ENCODE peak calls at places on chromosomes 4 and X, in eight cellular contexts. F, Y, P, R, X, U, V and L are unnamed samples.

GRCh38 chr4:20337261-20337664 is 85.6 kb downstream of the SLIT2 start:
- DNase-seq in F (no peak), Y (no peak), P (no peak), R (no peak), X (no peak), U (no peak), V (no peak), L (peak; percentile 66)

GRCh38 chr4:177380730-177381287 is 61.4 kb downstream of the AGA start:
- DNase-seq in F (no peak), Y (peak; percentile 64), P (peak; percentile 47), R (peak; percentile 17), X (no peak), U (no peak), V (no peak), L (peak; percentile 95)

GRCh38 chrX:14922437-14922836 is 49.2 kb downstream of the MOSPD2 start:
- DNase-seq in F (peak; percentile 88), Y (no peak), P (no peak), R (no peak), X (no peak), U (no peak), V (peak; percentile 67), L (no peak)

GRCh38 chrX:41779058-41779564 is 55.1 kb downstream of the GPR82 start:
- DNase-seq in F (peak; percentile 59), Y (peak; percentile 16), P (no peak), R (no peak), X (no peak), U (no peak), V (peak; percentile 77), L (no peak)

GRCh38 chrX:147570483-147570882 is 341.2 kb upstream of the FMR1 start:
- DNase-seq in F (peak; percentile 7), Y (no peak), P (no peak), R (no peak), X (no peak), U (no peak), V (no peak), L (no peak)

GRCh38 chrX:77900688-77901087 is 1.4 kb downstream of the COX7B start:
- DNase-seq in F (peak; percentile 51), Y (no peak), P (no peak), R (no peak), X (no peak), U (no peak), V (no peak), L (no peak)

GRCh38 chr4:176277162-176277904 is 8.3 kb upstream of the ASB5 start:
- DNase-seq in F (peak; percentile 91), Y (peak; percentile 39), P (peak; percentile 51), R (peak; percentile 36), X (no peak), U (no peak), V (peak; percentile 81), L (peak; percentile 83)

GRCh38 chr4:13285336-13285735 is 198.8 kb downstream of the RAB28 start:
- DNase-seq in F (peak; percentile 31), Y (no peak), P (no peak), R (no peak), X (no peak), U (no peak), V (no peak), L (no peak)

GRCh38 chr4:38857354-38858096 is 908 bp upstream of the TLR6 start:
- DNase-seq in F (peak; percentile 94), Y (no peak), P (no peak), R (peak; percentile 23), X (no peak), U (peak; percentile 49), V (peak; percentile 87), L (peak; percentile 59)

GRCh38 chr4:103046416-103047290 is 27.1 kb upstream of the SLC9B1 start:
- DNase-seq in F (peak; percentile 60), Y (peak; percentile 50), P (peak; percentile 34), R (peak; percentile 63), X (peak; percentile 3), U (no peak), V (peak; percentile 58), L (peak; percentile 68)

GRCh38 chr4:114019276-114019971 is 40.0 kb upstream of the ARSJ start:
- DNase-seq in F (peak; percentile 51), Y (no peak), P (no peak), R (no peak), X (no peak), U (no peak), V (peak; percentile 74), L (no peak)

GRCh38 chr4:3701271-3702083 is 64.7 kb upstream of the ADRA2C start:
- DNase-seq in F (no peak), Y (no peak), P (no peak), R (no peak), X (no peak), U (no peak), V (no peak), L (no peak)

GRCh38 chr4:56817840-56818491 is 3.5 kb downstream of the SPINK2 start:
- DNase-seq in F (no peak), Y (no peak), P (no peak), R (no peak), X (no peak), U (no peak), V (no peak), L (no peak)

GRCh38 chr4:112253382-112254000 is 21.9 kb downstream of the AP1AR start:
- DNase-seq in F (no peak), Y (no peak), P (no peak), R (no peak), X (no peak), U (no peak), V (no peak), L (no peak)

GRCh38 chrX:115696939-115697338 is 136.0 kb downstream of the PLS3 start:
- DNase-seq in F (no peak), Y (no peak), P (no peak), R (no peak), X (no peak), U (no peak), V (no peak), L (no peak)

GRCh38 chr4:147791870-147792269 is 60.0 kb downstream of the ARHGAP10 start:
- DNase-seq in F (no peak), Y (no peak), P (no peak), R (no peak), X (no peak), U (no peak), V (no peak), L (no peak)

GRCh38 chr4:74692973-74693372 is 101.3 kb downstream of the BTC start:
- DNase-seq in F (no peak), Y (no peak), P (no peak), R (no peak), X (no peak), U (no peak), V (peak; percentile 58), L (no peak)

GRCh38 chr4:48243429-48243828 is 26.2 kb downstream of the TEC start:
- DNase-seq in F (no peak), Y (no peak), P (no peak), R (peak; percentile 74), X (no peak), U (no peak), V (no peak), L (no peak)

GRCh38 chr4:187251896-187252295 is 528.2 kb upstream of the FAT1 start:
- DNase-seq in F (no peak), Y (no peak), P (no peak), R (no peak), X (no peak), U (no peak), V (no peak), L (no peak)

GRCh38 chrX:1295550-1295949 is 26.9 kb downstream of the CSF2RA start:
- DNase-seq in F (no peak), Y (no peak), P (no peak), R (no peak), X (no peak), U (no peak), V (no peak), L (no peak)

GRCh38 chrX:13288671-13289070 is 31.2 kb downstream of the ATXN3L start:
- DNase-seq in F (no peak), Y (no peak), P (no peak), R (no peak), X (no peak), U (no peak), V (no peak), L (no peak)
- H3K27ac ChIP-seq in F (no peak overlapping the region), Y (no peak overlapping the region), P (peak overlapping the region; percentile 89), R (peak overlapping the region; percentile 72), X (no peak overlapping the region), U (no peak overlapping the region), V (no peak overlapping the region), L (no peak overlapping the region)

GRCh38 chrX:104250470-104250869 is 4.3 kb downstream of the ESX1 start:
- DNase-seq in F (no peak), Y (no peak), P (no peak), R (no peak), X (no peak), U (no peak), V (no peak), L (no peak)

GRCh38 chrX:104255465-104255864 is 732 bp upstream of the ESX1 start:
- DNase-seq in F (no peak), Y (no peak), P (no peak), R (no peak), X (no peak), U (no peak), V (no peak), L (no peak)

GRCh38 chrX:104253567-104254441 is 929 bp downstream of the ESX1 start:
- DNase-seq in F (peak; percentile 6), Y (no peak), P (peak; percentile 34), R (no peak), X (no peak), U (no peak), V (no peak), L (peak; percentile 71)

GRCh38 chrX:104254442-104255115 is at the start of gene ESX1:
- DNase-seq in F (peak; percentile 19), Y (no peak), P (no peak), R (no peak), X (no peak), U (no peak), V (peak; percentile 3), L (peak; percentile 72)
- H3K4me3 ChIP-seq in F (no peak within 1 kb of the TSS), Y (no peak within 1 kb of the TSS), P (no peak within 1 kb of the TSS), R (no peak within 1 kb of the TSS), X (no peak within 1 kb of the TSS), U (peak within 1 kb of the TSS; percentile 12), V (peak within 1 kb of the TSS; percentile 17), L (peak within 1 kb of the TSS; percentile 63)

DNA sequence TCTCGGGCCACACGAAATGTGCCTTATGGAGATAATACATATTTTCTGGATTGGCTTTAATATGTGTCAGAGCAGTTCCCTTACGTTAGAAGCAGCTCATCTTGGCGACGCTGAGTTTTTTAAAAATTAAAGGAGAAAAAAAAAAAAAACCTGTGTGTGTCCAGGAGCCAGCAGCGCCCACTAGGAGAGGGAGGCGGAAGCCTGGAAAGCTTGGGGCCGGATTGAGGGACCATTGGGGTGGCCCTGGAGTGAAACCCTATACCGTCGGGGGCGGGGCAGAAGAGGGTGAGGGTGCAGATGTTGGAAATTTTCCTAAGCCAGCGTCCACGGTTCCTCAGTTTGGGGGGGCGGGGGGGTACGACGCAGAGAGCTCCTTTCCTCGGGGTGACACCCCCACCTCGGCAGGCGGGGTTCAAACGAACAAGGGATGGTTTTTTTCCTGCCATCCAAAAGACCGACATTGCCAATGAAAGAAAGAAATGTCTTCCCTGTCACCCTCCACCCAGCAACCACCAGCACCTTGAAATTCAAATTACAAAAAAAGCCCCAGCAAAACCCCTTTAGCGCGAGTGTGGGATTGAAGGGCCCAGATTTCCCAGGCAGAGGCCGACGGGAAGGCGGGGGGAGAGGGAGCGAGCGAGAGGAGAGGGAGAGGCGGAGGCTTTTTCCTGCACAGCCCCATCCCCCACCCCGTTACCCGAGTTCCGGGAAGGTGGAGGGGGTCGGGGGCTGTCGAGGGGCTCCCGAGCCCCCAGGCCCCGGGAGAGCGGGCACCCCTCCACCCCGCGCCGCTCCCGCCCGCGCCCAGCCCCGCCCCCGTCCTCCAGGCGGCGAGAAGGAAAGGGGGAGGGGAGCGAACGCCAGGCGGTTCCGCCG is 868 bp downstream of the SMARCA1 start:
- DNase-seq in F (peak; percentile 81), Y (peak; percentile 64), P (peak; percentile 78), R (peak; percentile 47), X (no peak), U (no peak), V (peak; percentile 60), L (peak; percentile 81)
- H3K9ac ChIP-seq in F (peak overlapping the region; percentile 88), Y (peak overlapping the region; percentile 97), P (peak overlapping the region; percentile 92), R (peak overlapping the region; percentile 81), X (peak overlapping the region; percentile 56), U (peak overlapping the region; percentile 57), V (peak overlapping the region; percentile 85), L (peak overlapping the region; percentile 70)

GRCh38 chr4:123833156-123833555 is 436.6 kb downstream of the SPRY1 start:
- DNase-seq in F (peak; percentile 78), Y (no peak), P (no peak), R (no peak), X (no peak), U (peak; percentile 21), V (no peak), L (no peak)
- H3K27ac ChIP-seq in F (peak overlapping the region; percentile 84), Y (no peak overlapping the region), P (peak overlapping the region; percentile 99), R (no peak overlapping the region), X (peak overlapping the region; percentile 79), U (peak overlapping the region; percentile 64), V (peak overlapping the region; percentile 95), L (peak overlapping the region; percentile 46)